ENCODE peak calls at places on chromosomes 5 and 9, in nine cellular contexts. J is mucosa of descending colon, O is pancreas, P is esophagus squamous epithelium, C is tibial nerve, T is A549, Y is heart right ventricle, M is body of pancreas, I is BJ. R is an unnamed sample.

GRCh38 chr5:156942064-156942463 is 21.0 kb downstream of the TIMD4 start:
- DNase-seq in J (peak), O (no peak), P (no peak), C (no peak), T (no peak), Y (no peak), M (no peak), I (no peak), R (no peak)

GRCh38 chr5:142769251-142769792 is 855 bp upstream of the ARHGAP26 start:
- DNase-seq in J (peak), O (no peak), P (no peak), C (no peak), T (no peak), Y (no peak), M (no peak), I (no peak), R (no peak)

GRCh38 chr5:1549631-1550030 is 25.9 kb upstream of the LPCAT1 start:
- DNase-seq in J (no peak), O (no peak), P (no peak), C (no peak), T (no peak), Y (no peak), M (no peak), I (no peak), R (no peak)

GRCh38 chr9:124621371-124622328 is 114.5 kb upstream of the NR5A1 start:
- DNase-seq in J (no peak), O (no peak), P (no peak), C (no peak), T (no peak), Y (no peak), M (no peak), I (no peak), R (peak)

GRCh38 chr5:10401499-10401898 is 40.2 kb upstream of the ROPN1L start:
- DNase-seq in J (no peak), O (no peak), P (no peak), C (no peak), T (no peak), Y (no peak), M (no peak), I (no peak), R (no peak)

GRCh38 chr5:154474267-154474956 is 3.6 kb downstream of the HAND1 start:
- DNase-seq in J (no peak), O (no peak), P (no peak), C (no peak), T (no peak), Y (no peak), M (no peak), I (no peak), R (no peak)

GRCh38 chr9:30575691-30576090 is 1808.8 kb upstream of the ACO1 start:
- DNase-seq in J (no peak), O (no peak), P (no peak), C (no peak), T (no peak), Y (no peak), M (no peak), I (no peak), R (no peak)

GRCh38 chr5:149938791-149939358 is 5.7 kb downstream of the PDE6A start:
- DNase-seq in J (no peak), O (no peak), P (no peak), C (no peak), T (peak), Y (no peak), M (no peak), I (peak), R (no peak)

GRCh38 chr5:172887735-172888134 is 53.7 kb downstream of the ERGIC1 start:
- DNase-seq in J (no peak), O (no peak), P (no peak), C (no peak), T (no peak), Y (no peak), M (peak), I (no peak), R (no peak)

DNA sequence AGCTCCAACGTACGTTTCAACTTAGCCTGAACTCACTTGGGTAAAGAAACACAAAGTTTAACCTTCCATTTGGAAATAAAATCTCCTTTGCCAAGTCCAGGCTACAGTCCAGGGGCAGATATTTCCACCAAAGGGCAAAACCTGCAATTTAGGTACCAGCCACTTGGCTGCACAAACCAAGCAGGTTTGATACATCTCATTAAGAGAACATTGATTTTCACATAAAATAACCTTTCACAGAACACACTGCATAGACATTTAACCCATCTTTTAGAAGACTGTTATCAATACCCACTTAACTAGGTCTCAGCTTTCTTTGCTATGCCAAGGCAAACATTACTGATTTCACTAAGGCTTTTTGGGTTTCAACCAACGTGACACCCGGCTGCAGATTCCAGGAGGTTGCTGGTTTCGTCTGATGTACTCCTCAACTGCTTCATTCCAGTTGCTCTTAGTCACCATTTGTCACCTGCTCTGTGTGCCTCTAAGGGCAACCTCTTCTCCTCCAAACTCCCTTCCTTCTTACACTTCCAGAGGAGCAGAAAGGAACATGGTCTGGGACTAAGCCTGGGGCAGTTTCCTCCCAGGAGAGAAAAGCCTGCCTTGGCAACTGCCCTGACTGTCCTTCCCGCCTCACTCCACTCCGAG is 67.1 kb downstream of the EPB41L4B start:
- DNase-seq in J (no peak), O (peak), P (no peak), C (no peak), T (peak), Y (no peak), M (peak), I (no peak), R (no peak)
- TF ChIP-seq CTCF in J (no peak), O (no peak), P (no peak), C (no peak), T (no peak), Y (no peak), M (no peak), I (peak), R (no peak)

DNA sequence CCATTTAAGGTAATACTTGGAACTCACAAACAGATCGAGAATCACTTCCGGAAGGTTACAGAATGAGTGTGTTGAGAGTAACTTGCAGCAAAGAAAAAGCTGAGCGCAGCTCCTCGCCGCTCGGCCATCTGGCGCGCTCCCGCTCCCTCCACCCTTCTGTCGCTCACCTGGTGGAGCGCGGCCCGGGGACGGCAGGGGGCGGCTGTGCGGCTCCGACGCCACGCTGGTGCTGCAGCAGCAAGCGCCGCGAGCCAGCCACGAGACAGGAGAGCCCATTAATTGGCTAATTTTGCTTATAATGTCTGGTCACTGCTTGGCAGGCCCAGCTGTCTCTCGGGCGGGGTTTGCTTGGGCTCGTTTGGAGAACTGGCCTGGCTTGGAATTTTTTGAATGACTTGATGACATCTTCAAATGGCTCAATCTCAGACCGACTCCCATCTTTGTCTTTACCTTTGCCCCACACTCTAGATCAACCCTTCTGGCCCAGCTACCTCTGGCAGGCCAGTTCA is 601.8 kb downstream of the CCDC171 start:
- DNase-seq in J (peak), O (peak), P (no peak), C (no peak), T (no peak), Y (peak), M (peak), I (no peak), R (no peak)
- H3K4me3 ChIP-seq in J (no peak), O (no peak), P (peak), C (peak), T (no peak), Y (peak), M (no peak), I (no peak), R (no peak)

GRCh38 chr5:114360816-114361723 is 800 bp upstream of the KCNN2 start:
- DNase-seq in J (peak), O (peak), P (no peak), C (no peak), T (peak), Y (peak), M (peak), I (no peak), R (no peak)
- TF ChIP-seq CTCF in J (no peak), O (no peak), P (no peak), C (no peak), T (no peak), Y (peak), M (no peak), I (peak), R (peak)

DNA sequence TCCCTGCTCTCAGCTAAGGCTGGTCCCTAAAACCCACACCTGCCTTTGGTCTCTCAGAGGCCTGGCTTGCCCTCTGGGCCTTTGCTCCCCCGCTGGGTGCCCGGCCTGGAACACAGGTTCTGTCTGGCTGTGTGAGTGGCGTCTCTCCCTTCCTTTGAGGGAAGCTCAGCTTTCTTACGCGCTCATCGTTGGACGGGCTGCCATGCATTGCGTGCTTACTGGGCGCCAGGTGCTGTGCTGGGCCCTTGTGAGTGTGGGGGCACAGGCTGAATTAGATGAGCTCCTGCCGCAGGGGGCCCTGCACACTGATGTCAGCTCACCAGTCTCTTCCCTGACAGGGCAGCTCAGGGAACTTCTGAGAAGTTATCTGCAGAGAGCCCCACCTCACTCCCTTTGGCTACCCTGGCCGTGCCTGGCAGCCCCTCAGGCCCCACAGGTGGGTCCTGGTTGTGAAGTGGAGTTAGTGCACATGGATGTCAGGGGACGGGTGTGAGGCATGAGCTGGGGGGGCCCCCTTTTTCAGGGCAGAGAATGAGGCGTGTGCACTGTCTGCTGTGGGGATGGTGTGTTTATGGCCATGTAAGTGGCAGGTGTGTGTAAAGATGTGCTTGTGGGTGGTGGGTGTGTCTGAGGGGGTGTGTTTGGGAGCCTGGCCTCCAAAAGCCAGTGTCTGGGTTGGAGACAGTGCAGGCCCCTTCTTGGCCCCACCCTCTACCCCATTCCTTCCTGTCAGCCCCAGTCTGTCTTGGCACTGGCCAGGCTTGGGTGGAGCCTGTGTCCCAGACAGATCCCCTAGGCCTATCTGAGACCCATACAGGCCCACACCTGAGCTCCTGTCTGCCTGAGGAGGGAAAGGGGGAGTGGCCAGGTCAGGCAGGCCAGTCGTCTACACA is 7.5 kb upstream of the RMND5B start:
- DNase-seq in J (no peak), O (no peak), P (no peak), C (no peak), T (no peak), Y (no peak), M (no peak), I (no peak), R (no peak)
- H3K4me3 ChIP-seq in J (no peak), O (no peak), P (no peak), C (no peak), T (no peak), Y (no peak), M (no peak), I (no peak), R (no peak)